ENCODE peak calls at places on chromosomes 4 and X, in six cellular contexts. One of them, this sample, is unnamed.

GRCh38 chr4:100034265-100034664 is 84.2 kb upstream of the H2AZ1 start:
- DNase-seq in NCI-H146: no peak
- DNase-seq in EL: no peak
- DNase-seq in fibroblast of mammary gland: no peak
- DNase-seq in amniotic stem cell: no peak
- DNase-seq in D341Med: no peak
- DNase-seq in this sample: no peak

GRCh38 chrX:67734111-67734753 is 190.4 kb downstream of the AR start:
- DNase-seq in NCI-H146: no peak
- DNase-seq in EL: no peak
- DNase-seq in fibroblast of mammary gland: no peak
- DNase-seq in amniotic stem cell: no peak
- DNase-seq in D341Med: no peak
- DNase-seq in this sample: no peak

GRCh38 chr4:5524900-5525299 is 183.5 kb downstream of the EVC2 start:
- DNase-seq in NCI-H146: peak
- DNase-seq in EL: peak
- DNase-seq in fibroblast of mammary gland: peak
- DNase-seq in amniotic stem cell: no peak
- DNase-seq in D341Med: no peak
- DNase-seq in this sample: no peak

GRCh38 chr4:36227913-36228312 is 16.4 kb downstream of the ARAP2 start:
- DNase-seq in NCI-H146: no peak
- DNase-seq in EL: no peak
- DNase-seq in fibroblast of mammary gland: no peak
- DNase-seq in amniotic stem cell: no peak
- DNase-seq in D341Med: no peak
- DNase-seq in this sample: no peak

GRCh38 chr4:33831667-33832066 is 2412.6 kb downstream of the ARAP2 start:
- DNase-seq in NCI-H146: no peak
- DNase-seq in EL: peak
- DNase-seq in fibroblast of mammary gland: peak
- DNase-seq in amniotic stem cell: no peak
- DNase-seq in D341Med: no peak
- DNase-seq in this sample: no peak

GRCh38 chr4:94758700-94759399 is 1.1 kb downstream of the BMPR1B start:
- DNase-seq in NCI-H146: no peak
- DNase-seq in EL: peak
- DNase-seq in fibroblast of mammary gland: no peak
- DNase-seq in amniotic stem cell: no peak
- DNase-seq in D341Med: peak
- DNase-seq in this sample: no peak

GRCh38 chrX:24561121-24561520 is 86.0 kb downstream of the PCYT1B start:
- DNase-seq in NCI-H146: peak
- DNase-seq in EL: peak
- DNase-seq in fibroblast of mammary gland: peak
- DNase-seq in amniotic stem cell: no peak
- DNase-seq in D341Med: no peak
- DNase-seq in this sample: no peak

GRCh38 chrX:67780694-67781109 is 236.9 kb downstream of the AR start:
- DNase-seq in NCI-H146: no peak
- DNase-seq in EL: peak
- DNase-seq in fibroblast of mammary gland: peak
- DNase-seq in amniotic stem cell: peak
- DNase-seq in D341Med: no peak
- DNase-seq in this sample: peak

GRCh38 chrX:130539721-130540321 is 138.0 kb downstream of the RBMX2 start:
- DNase-seq in NCI-H146: peak
- DNase-seq in EL: peak
- DNase-seq in fibroblast of mammary gland: peak
- DNase-seq in amniotic stem cell: peak
- DNase-seq in D341Med: peak
- DNase-seq in this sample: peak

GRCh38 chr4:24846716-24847115 is 51.3 kb downstream of the SOD3 start:
- DNase-seq in NCI-H146: peak
- DNase-seq in EL: no peak
- DNase-seq in fibroblast of mammary gland: no peak
- DNase-seq in amniotic stem cell: no peak
- DNase-seq in D341Med: peak
- DNase-seq in this sample: no peak

GRCh38 chr4:4387531-4388311 is 819 bp downstream of the NSG1 start:
- DNase-seq in NCI-H146: peak
- DNase-seq in EL: no peak
- DNase-seq in fibroblast of mammary gland: no peak
- DNase-seq in amniotic stem cell: no peak
- DNase-seq in D341Med: no peak
- DNase-seq in this sample: no peak

GRCh38 chr4:112854420-112854819 is 195.0 kb upstream of the ANK2 start:
- DNase-seq in NCI-H146: no peak
- DNase-seq in EL: no peak
- DNase-seq in fibroblast of mammary gland: no peak
- DNase-seq in amniotic stem cell: no peak
- DNase-seq in D341Med: no peak
- DNase-seq in this sample: no peak

GRCh38 chrX:11532291-11533075 is 133.2 kb downstream of the ARHGAP6 start:
- DNase-seq in NCI-H146: no peak
- DNase-seq in EL: peak
- DNase-seq in fibroblast of mammary gland: no peak
- DNase-seq in amniotic stem cell: no peak
- DNase-seq in D341Med: no peak
- DNase-seq in this sample: no peak

GRCh38 chrX:39874202-39874816 is 223.4 kb downstream of the BCOR start:
- DNase-seq in NCI-H146: no peak
- DNase-seq in EL: peak
- DNase-seq in fibroblast of mammary gland: no peak
- DNase-seq in amniotic stem cell: peak
- DNase-seq in D341Med: no peak
- DNase-seq in this sample: no peak

GRCh38 chrX:101397779-101398178 is 7.0 kb downstream of the RPL36A start:
- DNase-seq in NCI-H146: no peak
- DNase-seq in EL: no peak
- DNase-seq in fibroblast of mammary gland: peak
- DNase-seq in amniotic stem cell: no peak
- DNase-seq in D341Med: no peak
- DNase-seq in this sample: no peak

GRCh38 chr4:139857021-139857420 is 191.4 kb downstream of the MGST2 start:
- DNase-seq in NCI-H146: peak
- DNase-seq in EL: no peak
- DNase-seq in fibroblast of mammary gland: no peak
- DNase-seq in amniotic stem cell: no peak
- DNase-seq in D341Med: peak
- DNase-seq in this sample: no peak

GRCh38 chr4:139619644-139620043 is 46.0 kb upstream of the MGST2 start:
- DNase-seq in NCI-H146: peak
- DNase-seq in EL: peak
- DNase-seq in fibroblast of mammary gland: peak
- DNase-seq in amniotic stem cell: no peak
- DNase-seq in D341Med: no peak
- DNase-seq in this sample: no peak

GRCh38 chr4:87030606-87031441 is 96.0 kb downstream of the AFF1 start:
- DNase-seq in NCI-H146: no peak
- DNase-seq in EL: no peak
- DNase-seq in fibroblast of mammary gland: peak
- DNase-seq in amniotic stem cell: no peak
- DNase-seq in D341Med: no peak
- DNase-seq in this sample: no peak

GRCh38 chr4:92303621-92304027 is at the start of gene GRID2:
- DNase-seq in NCI-H146: peak
- DNase-seq in EL: peak
- DNase-seq in fibroblast of mammary gland: no peak
- DNase-seq in amniotic stem cell: no peak
- DNase-seq in D341Med: peak
- DNase-seq in this sample: no peak

GRCh38 chr4:148061795-148062194 is 329.9 kb downstream of the ARHGAP10 start:
- DNase-seq in NCI-H146: no peak
- DNase-seq in EL: no peak
- DNase-seq in fibroblast of mammary gland: no peak
- DNase-seq in amniotic stem cell: no peak
- DNase-seq in D341Med: no peak
- DNase-seq in this sample: no peak

GRCh38 chr4:76830612-76831474 is 67.1 kb downstream of the SOWAHB start:
- DNase-seq in NCI-H146: peak
- DNase-seq in EL: peak
- DNase-seq in fibroblast of mammary gland: peak
- DNase-seq in amniotic stem cell: peak
- DNase-seq in D341Med: no peak
- DNase-seq in this sample: peak

GRCh38 chr4:119559044-119559647 is 69.5 kb downstream of the PDE5A start:
- DNase-seq in NCI-H146: peak
- DNase-seq in EL: peak
- DNase-seq in fibroblast of mammary gland: peak
- DNase-seq in amniotic stem cell: peak
- DNase-seq in D341Med: peak
- DNase-seq in this sample: no peak

GRCh38 chr4:169260217-169260866 is 10.4 kb downstream of the SH3RF1 start:
- DNase-seq in NCI-H146: no peak
- DNase-seq in EL: no peak
- DNase-seq in fibroblast of mammary gland: no peak
- DNase-seq in amniotic stem cell: no peak
- DNase-seq in D341Med: no peak
- DNase-seq in this sample: no peak

GRCh38 chrX:72540318-72540717 is 32.3 kb downstream of the HDAC8 start:
- DNase-seq in NCI-H146: peak
- DNase-seq in EL: peak
- DNase-seq in fibroblast of mammary gland: peak
- DNase-seq in amniotic stem cell: no peak
- DNase-seq in D341Med: no peak
- DNase-seq in this sample: no peak

GRCh38 chr4:140154572-140154891 is 548 bp upstream of the MAML3 start:
- DNase-seq in NCI-H146: no peak
- DNase-seq in EL: no peak
- DNase-seq in fibroblast of mammary gland: no peak
- DNase-seq in amniotic stem cell: no peak
- DNase-seq in D341Med: no peak
- DNase-seq in this sample: no peak

GRCh38 chrX:54950730-54951375 is 30.2 kb downstream of the TRO start:
- DNase-seq in NCI-H146: peak
- DNase-seq in EL: no peak
- DNase-seq in fibroblast of mammary gland: no peak
- DNase-seq in amniotic stem cell: no peak
- DNase-seq in D341Med: no peak
- DNase-seq in this sample: no peak

GRCh38 chr4:72500214-72500613 is 68.8 kb downstream of the ADAMTS3 start:
- DNase-seq in NCI-H146: no peak
- DNase-seq in EL: no peak
- DNase-seq in fibroblast of mammary gland: no peak
- DNase-seq in amniotic stem cell: no peak
- DNase-seq in D341Med: no peak
- DNase-seq in this sample: no peak

GRCh38 chrX:40097492-40098263 is at the start of gene BCOR:
- DNase-seq in NCI-H146: peak
- DNase-seq in EL: peak
- DNase-seq in fibroblast of mammary gland: no peak
- DNase-seq in amniotic stem cell: no peak
- DNase-seq in D341Med: peak
- DNase-seq in this sample: no peak

GRCh38 chr4:1784789-1785591 is 8.1 kb upstream of the FGFR3 start:
- DNase-seq in NCI-H146: no peak
- DNase-seq in EL: no peak
- DNase-seq in fibroblast of mammary gland: no peak
- DNase-seq in amniotic stem cell: no peak
- DNase-seq in D341Med: no peak
- DNase-seq in this sample: no peak

GRCh38 chrX:40987413-40987812 is 97.8 kb upstream of the USP9X start:
- DNase-seq in NCI-H146: no peak
- DNase-seq in EL: no peak
- DNase-seq in fibroblast of mammary gland: no peak
- DNase-seq in amniotic stem cell: no peak
- DNase-seq in D341Med: no peak
- DNase-seq in this sample: no peak

GRCh38 chrX:40581333-40581910 is 652 bp downstream of the ATP6AP2 start:
- DNase-seq in NCI-H146: no peak
- DNase-seq in EL: peak
- DNase-seq in fibroblast of mammary gland: peak
- DNase-seq in amniotic stem cell: no peak
- DNase-seq in D341Med: no peak
- DNase-seq in this sample: no peak

GRCh38 chr4:103754844-103755243 is 35.1 kb upstream of the TACR3 start:
- DNase-seq in NCI-H146: no peak
- DNase-seq in EL: no peak
- DNase-seq in fibroblast of mammary gland: peak
- DNase-seq in amniotic stem cell: no peak
- DNase-seq in D341Med: peak
- DNase-seq in this sample: no peak

GRCh38 chr4:10965196-10965595 is 280.6 kb upstream of the CLNK start:
- DNase-seq in NCI-H146: peak
- DNase-seq in EL: no peak
- DNase-seq in fibroblast of mammary gland: no peak
- DNase-seq in amniotic stem cell: no peak
- DNase-seq in D341Med: no peak
- DNase-seq in this sample: no peak

GRCh38 chr4:7964890-7965662 is 25.4 kb upstream of the AFAP1 start:
- DNase-seq in NCI-H146: no peak
- DNase-seq in EL: peak
- DNase-seq in fibroblast of mammary gland: peak
- DNase-seq in amniotic stem cell: no peak
- DNase-seq in D341Med: no peak
- DNase-seq in this sample: no peak

GRCh38 chr4:162640152-162640551 is 476.4 kb upstream of the FSTL5 start:
- DNase-seq in NCI-H146: no peak
- DNase-seq in EL: no peak
- DNase-seq in fibroblast of mammary gland: no peak
- DNase-seq in amniotic stem cell: no peak
- DNase-seq in D341Med: no peak
- DNase-seq in this sample: no peak

GRCh38 chrX:111779582-111779981 is 96.4 kb upstream of the TRPC5OS start:
- DNase-seq in NCI-H146: no peak
- DNase-seq in EL: no peak
- DNase-seq in fibroblast of mammary gland: peak
- DNase-seq in amniotic stem cell: no peak
- DNase-seq in D341Med: no peak
- DNase-seq in this sample: no peak

GRCh38 chrX:70030242-70030823 is 19.4 kb downstream of the AWAT2 start:
- DNase-seq in NCI-H146: peak
- DNase-seq in EL: peak
- DNase-seq in fibroblast of mammary gland: peak
- DNase-seq in amniotic stem cell: peak
- DNase-seq in D341Med: peak
- DNase-seq in this sample: peak

GRCh38 chr4:3302786-3303444 is 10.1 kb downstream of the RGS12 start:
- DNase-seq in NCI-H146: no peak
- DNase-seq in EL: no peak
- DNase-seq in fibroblast of mammary gland: no peak
- DNase-seq in amniotic stem cell: no peak
- DNase-seq in D341Med: no peak
- DNase-seq in this sample: no peak

This sample was measured in H54.